ENCODE peak calls at places on chromosomes 6 and 20, in eight cellular contexts. S is heart left ventricle, O is RWPE2, G is mammary epithelial cell, N is right lobe of liver, D is psoas muscle, W is SJSA1, E is colonic mucosa. U is an unnamed sample.

GRCh38 chr20:25369971-25370370 is 20.7 kb downstream of the ABHD12 start:
- DNase-seq in N (no peak), O (no peak), W (peak; percentile 76), S (no peak), D (no peak), E (no peak), G (no peak), U (no peak)

GRCh38 chr6:125363360-125364121 is 61.8 kb upstream of the HDDC2 start:
- DNase-seq in O (no peak), G (peak; percentile 21), W (peak; percentile 82), S (peak; percentile 90), D (peak; percentile 54), N (peak; percentile 43), E (no peak), U (peak; percentile 54)

GRCh38 chr6:14450133-14451040 is 332.8 kb downstream of the CD83 start:
- DNase-seq in N (no peak), W (no peak), D (no peak), O (no peak), E (no peak), S (no peak), G (no peak), U (peak; percentile 46)

GRCh38 chr6:26019261-26019845 is 56.8 kb downstream of the TRIM38 start:
- DNase-seq in W (no peak), O (no peak), G (no peak), D (no peak), E (no peak), N (no peak), S (no peak), U (no peak)

GRCh38 chr6:28742668-28743270 is 181.0 kb downstream of the TRIM27 start:
- DNase-seq in E (no peak), D (no peak), W (no peak), S (no peak), N (no peak), O (no peak), G (peak; percentile 84), U (peak; percentile 49)

GRCh38 chr20:38805502-38805957 is at the start of gene PPP1R16B:
- DNase-seq in G (no peak), N (peak; percentile 74), E (peak; percentile 38), S (peak; percentile 62), D (peak; percentile 33), W (no peak), O (peak; percentile 80), U (peak; percentile 32)

GRCh38 chr20:18001131-18001921 is 32.5 kb downstream of the MGME1 start:
- DNase-seq in E (no peak), N (peak; percentile 69), O (peak; percentile 85), W (no peak), S (peak; percentile 71), G (peak; percentile 97), D (peak; percentile 86), U (peak; percentile 94)

GRCh38 chr20:21523398-21523868 is 9.6 kb upstream of the NKX2-2 start:
- DNase-seq in D (no peak), O (no peak), G (no peak), E (no peak), W (peak; percentile 41), N (no peak), S (no peak), U (no peak)

GRCh38 chr6:5012531-5012930 is 8.7 kb upstream of the RPP40 start:
- DNase-seq in D (no peak), N (no peak), E (no peak), O (no peak), G (no peak), S (no peak), W (no peak), U (peak; percentile 81)

GRCh38 chr20:58139849-58140786 is 88.3 kb downstream of the ANKRD60 start:
- DNase-seq in D (no peak), W (no peak), O (peak; percentile 73), G (no peak), S (no peak), N (no peak), E (no peak), U (no peak)

GRCh38 chr6:18307006-18307405 is 42.7 kb upstream of the DEK start:
- DNase-seq in G (peak; percentile 58), W (peak; percentile 81), E (no peak), O (no peak), N (no peak), D (no peak), S (no peak), U (peak; percentile 64)

GRCh38 chr20:22779878-22780277 is 195.5 kb upstream of the FOXA2 start:
- DNase-seq in D (no peak), N (no peak), G (no peak), S (no peak), W (no peak), O (no peak), E (no peak), U (no peak)

GRCh38 chr20:51811040-51811351 is 8.7 kb upstream of the SALL4 start:
- DNase-seq in N (no peak), W (no peak), O (peak; percentile 30), D (no peak), S (no peak), E (no peak), G (no peak), U (peak; percentile 47)

GRCh38 chr6:11397622-11398450 is 139.7 kb upstream of the TMEM170B start:
- DNase-seq in O (no peak), E (no peak), G (no peak), N (no peak), S (no peak), D (no peak), W (no peak), U (no peak)

GRCh38 chr6:7098974-7099373 is 8.8 kb upstream of the RREB1 start:
- DNase-seq in O (no peak), W (no peak), E (no peak), N (no peak), D (no peak), G (no peak), S (no peak), U (no peak)

GRCh38 chr6:68559716-68560115 is 75.4 kb upstream of the ADGRB3 start:
- DNase-seq in G (no peak), O (no peak), S (no peak), D (no peak), N (no peak), W (no peak), E (no peak), U (no peak)

GRCh38 chr20:53394433-53394832 is 199.2 kb downstream of the ZNF217 start:
- DNase-seq in D (no peak), E (no peak), O (no peak), G (no peak), S (no peak), W (no peak), N (no peak), U (no peak)

GRCh38 chr6:45477785-45478184 is 100.1 kb upstream of the SUPT3H start:
- DNase-seq in G (peak; percentile 29), D (no peak), W (no peak), O (no peak), E (no peak), N (no peak), S (no peak), U (no peak)

GRCh38 chr6:118551063-118551672 is 3.1 kb downstream of the PLN start:
- DNase-seq in O (no peak), E (no peak), S (no peak), W (no peak), N (no peak), D (no peak), G (peak; percentile 37), U (peak; percentile 86)

GRCh38 chr20:55540013-55540412 is 465.3 kb downstream of the CBLN4 start:
- DNase-seq in W (no peak), S (no peak), D (no peak), E (no peak), O (no peak), N (no peak), G (peak; percentile 68), U (no peak)
- H3K9me3 ChIP-seq in W (no peaks in the 10 kb centered on the region), S (no peaks in the 10 kb centered on the region), D (no peaks in the 10 kb centered on the region), E (no peaks in the 10 kb centered on the region), O (no peaks in the 10 kb centered on the region), N (no peaks in the 10 kb centered on the region), G (no peaks in the 10 kb centered on the region), U (no peaks in the 10 kb centered on the region)

DNA sequence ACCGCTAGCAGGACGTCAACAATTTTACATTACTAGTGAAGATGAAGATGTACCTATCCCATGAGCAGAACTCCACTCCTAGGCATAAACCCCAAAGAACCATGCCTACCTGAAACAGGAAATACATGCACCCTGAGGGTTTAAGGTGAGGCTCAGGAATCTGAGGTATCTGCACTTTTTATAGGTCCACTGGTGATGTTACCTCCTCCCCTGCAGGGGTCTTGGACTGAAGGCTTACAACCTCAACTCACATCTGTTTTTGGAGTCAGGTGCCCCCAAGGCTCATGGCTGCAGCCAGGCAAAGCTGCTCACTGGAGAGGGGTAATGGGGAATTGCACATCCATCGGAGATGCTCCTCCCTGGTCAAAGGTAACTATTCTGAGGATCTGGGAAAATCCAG is 132.5 kb upstream of the TRAF3IP2 start:
- DNase-seq in G (no peak), S (no peak), N (no peak), E (no peak), D (no peak), O (no peak), W (no peak), U (no peak)
- H3K4me1 ChIP-seq in G (peaks cover 27% of the 10 kb centered on the region), S (peaks cover 27% of the 10 kb centered on the region), N (no peaks in the 10 kb centered on the region), E (no peaks in the 10 kb centered on the region), D (peaks cover under 1% of the 10 kb centered on the region), O (peaks cover 17% of the 10 kb centered on the region), W (peaks cover 23% of the 10 kb centered on the region), U (peaks cover 25% of the 10 kb centered on the region)

GRCh38 chr6:27359231-27359630 is 29.3 kb upstream of the ZNF391 start:
- DNase-seq in S (no peak), E (no peak), N (no peak), D (no peak), O (no peak), W (no peak), G (no peak), U (no peak)

GRCh38 chr6:27352850-27353249 is 35.7 kb upstream of the ZNF391 start:
- DNase-seq in S (no peak), W (no peak), N (no peak), E (no peak), G (no peak), D (no peak), O (no peak), U (no peak)

GRCh38 chr6:27358786-27359185 is 29.8 kb upstream of the ZNF391 start:
- DNase-seq in S (no peak), O (no peak), G (no peak), N (no peak), D (no peak), E (no peak), W (no peak), U (no peak)
- H3K9me3 ChIP-seq in S (peaks cover 69% of the 10 kb centered on the region), O (peaks cover 27% of the 10 kb centered on the region), G (peaks cover 38% of the 10 kb centered on the region), N (peaks cover 16% of the 10 kb centered on the region), D (peaks cover 58% of the 10 kb centered on the region), E (peaks cover 6% of the 10 kb centered on the region), W (peaks cover 9% of the 10 kb centered on the region), U (no peaks in the 10 kb centered on the region)

GRCh38 chr6:3733321-3733925 is 18.1 kb downstream of the PXDC1 start:
- DNase-seq in D (no peak), N (no peak), E (no peak), W (no peak), G (no peak), S (no peak), O (no peak), U (no peak)

GRCh38 chr6:3737149-3737830 is 14.2 kb downstream of the PXDC1 start:
- DNase-seq in N (no peak), O (no peak), W (no peak), G (no peak), D (no peak), S (no peak), E (no peak), U (no peak)

GRCh38 chr6:3734023-3734422 is 17.5 kb downstream of the PXDC1 start:
- DNase-seq in W (no peak), N (no peak), O (no peak), D (no peak), G (no peak), E (no peak), S (no peak), U (no peak)

GRCh38 chr6:3732345-3733141 is 19.0 kb downstream of the PXDC1 start:
- DNase-seq in E (peak; percentile 78), S (peak; percentile 67), D (peak; percentile 77), G (peak; percentile 70), O (no peak), W (peak; percentile 74), N (peak; percentile 80), U (peak; percentile 96)

GRCh38 chr6:3735029-3735605 is 16.4 kb downstream of the PXDC1 start:
- DNase-seq in D (no peak), S (no peak), W (no peak), O (no peak), E (no peak), G (no peak), N (no peak), U (no peak)
- H3K4me1 ChIP-seq in D (peaks cover 5% of the 10 kb centered on the region), S (peaks cover 8% of the 10 kb centered on the region), W (no peaks in the 10 kb centered on the region), O (no peaks in the 10 kb centered on the region), E (no peaks in the 10 kb centered on the region), G (peaks cover 12% of the 10 kb centered on the region), N (no peaks in the 10 kb centered on the region), U (peaks cover 33% of the 10 kb centered on the region)

U was measured in GM23248.